ENCODE peak calls at places on chromosomes 11 and 22, in four cellular contexts. E, L, Z and F are unnamed samples.

GRCh38 chr11:133927690-133928627 is 28.8 kb downstream of the IGSF9B start:
- DNase-seq in E (peak), L (peak), Z (peak), F (peak)

GRCh38 chr11:73141031-73141308 is 1.1 kb downstream of the FCHSD2 start:
- DNase-seq in E (no peak), L (no peak), Z (no peak), F (no peak)

GRCh38 chr11:120197977-120198376 is 12.9 kb upstream of the OAF start:
- DNase-seq in E (no peak), L (no peak), Z (no peak), F (no peak)

GRCh38 chr11:117382746-117383145 is 55.1 kb downstream of the CEP164 start:
- DNase-seq in E (no peak), L (no peak), Z (no peak), F (no peak)

GRCh38 chr22:50011447-50012200 is 941 bp downstream of the IL17REL start:
- DNase-seq in E (no peak), L (no peak), Z (no peak), F (no peak)

GRCh38 chr11:110525883-110526282 is 96.1 kb downstream of the FDX1 start:
- DNase-seq in E (peak), L (peak), Z (peak), F (peak)

GRCh38 chr22:20531404-20532181 is 24.2 kb downstream of the MED15 start:
- DNase-seq in E (peak), L (no peak), Z (peak), F (peak)

GRCh38 chr11:21640491-21640890 is 552.4 kb upstream of the ANO5 start:
- DNase-seq in E (no peak), L (no peak), Z (no peak), F (no peak)

DNA sequence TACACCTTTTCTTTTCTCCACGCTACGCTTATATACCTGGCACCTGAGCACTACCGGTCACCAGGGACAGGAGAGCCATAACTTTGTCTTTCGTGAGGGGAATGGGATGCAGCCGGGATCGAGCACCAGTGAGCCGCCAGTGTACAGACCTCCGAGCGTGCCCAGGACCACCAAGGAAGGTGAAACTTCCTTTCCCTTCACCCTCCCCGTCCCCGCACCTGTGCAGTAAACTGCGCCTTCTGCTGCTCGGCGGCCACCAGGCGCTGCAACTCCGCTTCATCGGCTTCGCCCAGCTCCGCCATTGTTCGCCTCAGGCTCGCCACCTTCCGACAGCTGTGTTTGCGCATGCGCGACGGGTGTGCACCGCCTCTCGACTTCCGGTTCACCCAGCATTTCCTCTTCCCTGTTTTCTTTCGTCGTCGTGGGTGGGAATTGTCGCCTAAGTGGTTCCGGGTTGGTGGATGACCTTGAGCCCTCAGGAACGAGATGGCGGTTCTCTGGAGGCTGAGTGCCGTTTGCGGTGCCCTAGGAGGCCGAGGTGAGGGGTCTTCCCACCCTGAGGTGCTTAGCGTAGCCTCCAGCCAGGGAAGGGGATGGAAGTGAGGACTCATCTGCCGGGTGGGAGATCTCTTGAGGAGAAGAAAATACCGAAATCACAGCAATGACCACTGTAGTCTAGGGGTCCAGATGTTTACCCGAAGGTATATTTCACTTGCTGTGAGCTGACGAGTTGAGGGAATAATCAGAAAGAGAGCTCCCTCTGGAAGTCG is at the start of the genes SDHD and TIMM8B:
- DNase-seq in E (peak), L (peak), Z (peak), F (peak)
- TF ChIP-seq CTCF in E (peak), L (no peak), Z (peak), F (peak)

GRCh38 chr22:46241397-46242007 is 8.6 kb downstream of the CDPF1 start:
- DNase-seq in E (no peak), L (peak), Z (no peak), F (peak)

GRCh38 chr22:46239261-46240048 is 10.6 kb downstream of the CDPF1 start:
- DNase-seq in E (no peak), L (no peak), Z (no peak), F (no peak)

GRCh38 chr22:46240917-46241316 is 9.2 kb downstream of the CDPF1 start:
- DNase-seq in E (no peak), L (no peak), Z (no peak), F (no peak)

GRCh38 chr22:46240073-46240472 is 10.0 kb downstream of the CDPF1 start:
- DNase-seq in E (no peak), L (no peak), Z (no peak), F (no peak)

DNA sequence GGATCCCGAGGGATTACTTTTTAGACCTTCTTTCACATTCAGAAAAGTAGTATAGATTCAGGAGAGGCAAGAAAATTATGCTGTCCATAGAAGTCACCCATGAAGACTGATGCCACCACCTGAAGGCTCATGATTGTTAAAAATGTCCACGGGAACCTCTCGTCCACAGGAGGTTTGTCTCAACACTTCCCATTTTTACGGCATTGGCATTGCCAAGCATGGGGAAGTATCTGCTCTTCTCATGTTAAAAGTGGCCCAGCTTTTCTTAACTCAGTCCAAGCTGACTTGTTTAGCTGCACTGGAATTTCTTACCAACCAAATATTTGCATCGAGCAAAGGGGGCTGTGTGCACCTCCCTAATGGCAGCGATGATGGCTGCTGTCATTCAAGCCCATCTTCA is 9.6 kb downstream of the CDPF1 start:
- DNase-seq in E (no peak), L (no peak), Z (no peak), F (no peak)
- H3K4me3 ChIP-seq in E (no peak), L (no peak), Z (no peak), F (no peak)

GRCh38 chr11:124745270-124745834 is 5.6 kb downstream of the NRGN start:
- DNase-seq in E (no peak), L (no peak), Z (no peak), F (no peak)

GRCh38 chr11:124748100-124748418 is 4.0 kb downstream of the VSIG2 start:
- DNase-seq in E (no peak), L (no peak), Z (no peak), F (no peak)

GRCh38 chr11:124745835-124746620 is 6.0 kb downstream of the VSIG2 start:
- DNase-seq in E (no peak), L (no peak), Z (no peak), F (no peak)

GRCh38 chr11:124747406-124748099 is 4.5 kb downstream of the VSIG2 start:
- DNase-seq in E (no peak), L (no peak), Z (no peak), F (no peak)

DNA sequence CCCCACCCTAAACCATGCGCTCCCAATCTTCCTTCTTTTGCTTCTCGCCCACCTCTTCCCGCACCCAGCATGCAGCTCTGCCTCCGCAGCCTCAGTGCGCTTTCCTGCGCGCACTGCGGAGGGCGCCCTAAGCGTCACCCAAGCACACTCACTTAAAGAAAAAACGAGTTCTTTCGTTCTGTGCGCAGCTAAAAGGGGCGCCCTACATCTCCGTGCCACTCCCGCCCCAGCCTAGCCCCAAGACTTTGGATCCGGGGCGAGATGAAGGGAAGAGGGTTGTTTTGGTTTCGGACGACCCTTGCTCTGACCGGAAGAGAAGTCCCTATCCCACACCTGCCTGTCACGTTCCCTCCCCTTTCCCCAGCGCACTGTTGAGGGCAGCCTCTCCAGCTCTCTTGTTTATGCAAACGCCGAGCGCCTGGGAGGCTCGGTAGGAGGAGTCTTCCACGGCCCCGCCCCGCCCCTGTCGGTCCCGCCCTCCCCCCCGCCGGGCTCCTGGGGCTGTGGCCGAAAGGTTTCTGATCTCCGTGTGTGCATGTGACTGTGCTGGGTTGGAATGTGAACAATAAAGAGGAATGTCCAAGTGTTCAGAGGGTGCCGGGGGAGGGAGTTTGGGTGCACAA is 5.3 kb downstream of the VSIG2 start:
- DNase-seq in E (peak), L (peak), Z (peak), F (peak)
- TF ChIP-seq CTCF in E (peak), L (peak), Z (peak), F (peak)

GRCh38 chr11:65388731-65389130 is 2.3 kb downstream of the FRMD8 start:
- DNase-seq in E (no peak), L (no peak), Z (no peak), F (peak)
- H3K4me3 ChIP-seq in E (no peak), L (no peak), Z (no peak), F (peak)

DNA sequence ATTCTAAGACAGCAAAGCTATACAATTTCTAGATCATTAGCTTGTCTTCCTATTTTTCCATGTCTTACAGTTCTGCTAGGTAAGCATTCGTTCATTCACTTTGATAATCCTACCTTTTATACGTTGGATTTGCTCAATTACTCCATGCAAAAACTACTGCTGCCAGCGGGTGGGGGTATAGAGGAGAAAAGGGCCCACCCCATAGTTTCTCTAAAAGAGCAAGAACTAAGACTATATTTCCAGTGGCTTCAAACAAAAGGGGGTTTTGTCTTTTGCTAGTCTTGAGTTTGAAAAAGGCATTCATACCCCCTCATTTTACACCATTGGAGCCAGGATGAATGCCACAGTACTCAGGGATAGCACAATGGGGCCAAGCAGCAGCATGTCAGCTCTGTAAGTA is 155.7 kb downstream of the WT1 start:
- DNase-seq in E (no peak), L (no peak), Z (no peak), F (peak)
- TF ChIP-seq CTCF in E (no peak), L (no peak), Z (no peak), F (peak)

GRCh38 chr22:29199702-29200400 is 5.8 kb upstream of the EMID1 start:
- DNase-seq in E (no peak), L (no peak), Z (no peak), F (no peak)
- H3K4me3 ChIP-seq in E (no peak), L (no peak), Z (no peak), F (no peak)